ENCODE peak calls at places on chromosomes 13 and 19, in six cellular contexts. A, I, W, M, F and Q are unnamed samples.

GRCh38 chr13:48902421-48902820 is 73.3 kb upstream of the FNDC3A start:
- DNase-seq in A (peak; percentile 26), I (no peak), W (no peak), M (no peak), F (no peak), Q (no peak)

GRCh38 chr19:12774588-12775555 is at the start of gene HOOK2:
- DNase-seq in A (no peak), I (peak; percentile 95), W (no peak), M (no peak), F (no peak), Q (no peak)

GRCh38 chr19:47398707-47399106 is 20.6 kb downstream of the MEIS3 start:
- DNase-seq in A (peak; percentile 19), I (no peak), W (no peak), M (no peak), F (no peak), Q (no peak)

GRCh38 chr19:7925171-7925837 is 631 bp downstream of the CTXN1 start:
- DNase-seq in A (peak; percentile 87), I (no peak), W (peak; percentile 70), M (peak; percentile 89), F (peak; percentile 73), Q (peak; percentile 51)

GRCh38 chr19:38488811-38489481 is 55.5 kb downstream of the RYR1 start:
- DNase-seq in A (no peak), I (no peak), W (no peak), M (no peak), F (no peak), Q (no peak)

GRCh38 chr19:3968556-3969434 is 2.1 kb downstream of the DAPK3 start:
- DNase-seq in A (peak; percentile 16), I (no peak), W (no peak), M (peak; percentile 82), F (no peak), Q (no peak)

GRCh38 chr13:46184277-46184699 is 2.3 kb upstream of the LCP1 start:
- DNase-seq in A (peak; percentile 88), I (no peak), W (peak; percentile 70), M (no peak), F (peak; percentile 66), Q (peak; percentile 74)

GRCh38 chr19:5618591-5618990 is 4.0 kb downstream of the SAFB2 start:
- DNase-seq in A (no peak), I (no peak), W (no peak), M (no peak), F (no peak), Q (no peak)

GRCh38 chr19:8028951-8029491 is 23.5 kb upstream of the CCL25 start:
- DNase-seq in A (no peak), I (no peak), W (no peak), M (no peak), F (no peak), Q (no peak)

GRCh38 chr19:38731654-38732301 is 12.5 kb downstream of the CAPN12 start:
- DNase-seq in A (no peak), I (peak; percentile 85), W (peak; percentile 8), M (no peak), F (no peak), Q (no peak)